ENCODE peak calls at places on chromosomes 5 and 9, in nine cellular contexts. One of them, this sample, is unnamed.

GRCh38 chr5:22988937-22989336 is 135.8 kb upstream of the CDH12 start:
- DNase-seq in HL-60: no peak
- DNase-seq in type B pancreatic cell: no peak
- DNase-seq in activated CD8-positive, alpha-beta T cell treated with anti-CD3 and anti-CD28 coated beads for 36 hours: no peak
- DNase-seq in fibroblast of villous mesenchyme: no peak
- DNase-seq in CD4-positive, alpha-beta T cell: no peak
- DNase-seq in breast epithelium: no peak
- DNase-seq in bronchial epithelial cell: no peak
- DNase-seq in cardiac fibroblast: no peak
- DNase-seq in this sample: no peak

GRCh38 chr9:3136999-3137675 is 293.2 kb upstream of the PUM3 start:
- DNase-seq in breast epithelium: no peak
- DNase-seq in cardiac fibroblast: peak; percentile 2
- DNase-seq in CD4-positive, alpha-beta T cell: no peak
- DNase-seq in type B pancreatic cell: no peak
- DNase-seq in bronchial epithelial cell: no peak
- DNase-seq in activated CD8-positive, alpha-beta T cell treated with anti-CD3 and anti-CD28 coated beads for 36 hours: no peak
- DNase-seq in fibroblast of villous mesenchyme: peak; percentile 21
- DNase-seq in HL-60: no peak
- DNase-seq in this sample: no peak

GRCh38 chr9:13013976-13014375 is 239.2 kb downstream of the LURAP1L start:
- DNase-seq in type B pancreatic cell: no peak
- DNase-seq in cardiac fibroblast: no peak
- DNase-seq in bronchial epithelial cell: no peak
- DNase-seq in fibroblast of villous mesenchyme: no peak
- DNase-seq in CD4-positive, alpha-beta T cell: no peak
- DNase-seq in activated CD8-positive, alpha-beta T cell treated with anti-CD3 and anti-CD28 coated beads for 36 hours: no peak
- DNase-seq in HL-60: no peak
- DNase-seq in breast epithelium: no peak
- DNase-seq in this sample: no peak

GRCh38 chr5:83632874-83633273 is 87.8 kb downstream of the HAPLN1 start:
- DNase-seq in breast epithelium: no peak
- DNase-seq in CD4-positive, alpha-beta T cell: no peak
- DNase-seq in bronchial epithelial cell: peak; percentile 82
- DNase-seq in cardiac fibroblast: peak; percentile 76
- DNase-seq in fibroblast of villous mesenchyme: peak; percentile 92
- DNase-seq in activated CD8-positive, alpha-beta T cell treated with anti-CD3 and anti-CD28 coated beads for 36 hours: no peak
- DNase-seq in HL-60: no peak
- DNase-seq in type B pancreatic cell: no peak
- DNase-seq in this sample: no peak

GRCh38 chr5:50667079-50667652 is 729 bp downstream of the PARP8 start:
- DNase-seq in breast epithelium: peak; percentile 27
- DNase-seq in cardiac fibroblast: peak; percentile 53
- DNase-seq in activated CD8-positive, alpha-beta T cell treated with anti-CD3 and anti-CD28 coated beads for 36 hours: peak; percentile 64
- DNase-seq in fibroblast of villous mesenchyme: peak; percentile 67
- DNase-seq in bronchial epithelial cell: peak; percentile 31
- DNase-seq in type B pancreatic cell: peak; percentile 79
- DNase-seq in HL-60: peak; percentile 75
- DNase-seq in CD4-positive, alpha-beta T cell: no peak
- DNase-seq in this sample: peak; percentile 63

GRCh38 chr5:111461261-111461671 is 51.1 kb downstream of the STARD4 start:
- DNase-seq in CD4-positive, alpha-beta T cell: no peak
- DNase-seq in fibroblast of villous mesenchyme: peak; percentile 12
- DNase-seq in cardiac fibroblast: peak; percentile 10
- DNase-seq in type B pancreatic cell: no peak
- DNase-seq in activated CD8-positive, alpha-beta T cell treated with anti-CD3 and anti-CD28 coated beads for 36 hours: no peak
- DNase-seq in bronchial epithelial cell: peak; percentile 20
- DNase-seq in breast epithelium: no peak
- DNase-seq in HL-60: no peak
- DNase-seq in this sample: no peak

GRCh38 chr5:32193591-32193990 is 19.5 kb upstream of the GOLPH3 start:
- DNase-seq in HL-60: no peak
- DNase-seq in breast epithelium: peak; percentile 87
- DNase-seq in cardiac fibroblast: peak; percentile 96
- DNase-seq in CD4-positive, alpha-beta T cell: no peak
- DNase-seq in bronchial epithelial cell: peak; percentile 39
- DNase-seq in activated CD8-positive, alpha-beta T cell treated with anti-CD3 and anti-CD28 coated beads for 36 hours: no peak
- DNase-seq in type B pancreatic cell: no peak
- DNase-seq in fibroblast of villous mesenchyme: peak; percentile 82
- DNase-seq in this sample: no peak

GRCh38 chr9:77097335-77097734 is 77.9 kb downstream of the FOXB2 start:
- DNase-seq in fibroblast of villous mesenchyme: no peak
- DNase-seq in activated CD8-positive, alpha-beta T cell treated with anti-CD3 and anti-CD28 coated beads for 36 hours: no peak
- DNase-seq in breast epithelium: no peak
- DNase-seq in type B pancreatic cell: no peak
- DNase-seq in CD4-positive, alpha-beta T cell: no peak
- DNase-seq in bronchial epithelial cell: no peak
- DNase-seq in HL-60: no peak
- DNase-seq in cardiac fibroblast: no peak
- DNase-seq in this sample: no peak

GRCh38 chr5:12023614-12024241 is 119.5 kb upstream of the CTNND2 start:
- DNase-seq in cardiac fibroblast: peak; percentile 43
- DNase-seq in activated CD8-positive, alpha-beta T cell treated with anti-CD3 and anti-CD28 coated beads for 36 hours: peak; percentile 3
- DNase-seq in type B pancreatic cell: no peak
- DNase-seq in HL-60: no peak
- DNase-seq in fibroblast of villous mesenchyme: peak; percentile 33
- DNase-seq in breast epithelium: no peak
- DNase-seq in CD4-positive, alpha-beta T cell: no peak
- DNase-seq in bronchial epithelial cell: peak; percentile 55
- DNase-seq in this sample: no peak

GRCh38 chr5:98109561-98110006 is 663.9 kb upstream of the RGMB start:
- DNase-seq in breast epithelium: no peak
- DNase-seq in HL-60: no peak
- DNase-seq in type B pancreatic cell: no peak
- DNase-seq in cardiac fibroblast: peak; percentile 31
- DNase-seq in activated CD8-positive, alpha-beta T cell treated with anti-CD3 and anti-CD28 coated beads for 36 hours: no peak
- DNase-seq in bronchial epithelial cell: peak; percentile 82
- DNase-seq in CD4-positive, alpha-beta T cell: no peak
- DNase-seq in fibroblast of villous mesenchyme: peak; percentile 71
- DNase-seq in this sample: no peak

GRCh38 chr9:127283917-127284316 is 19.3 kb downstream of the GARNL3 start:
- DNase-seq in CD4-positive, alpha-beta T cell: peak; percentile 1
- DNase-seq in type B pancreatic cell: no peak
- DNase-seq in HL-60: no peak
- DNase-seq in cardiac fibroblast: peak; percentile 68
- DNase-seq in activated CD8-positive, alpha-beta T cell treated with anti-CD3 and anti-CD28 coated beads for 36 hours: peak; percentile 39
- DNase-seq in bronchial epithelial cell: peak; percentile 30
- DNase-seq in fibroblast of villous mesenchyme: peak; percentile 51
- DNase-seq in breast epithelium: no peak
- DNase-seq in this sample: no peak

GRCh38 chr9:84024041-84024575 is 43.5 kb downstream of the RMI1 start:
- DNase-seq in fibroblast of villous mesenchyme: no peak
- DNase-seq in HL-60: no peak
- DNase-seq in cardiac fibroblast: no peak
- DNase-seq in activated CD8-positive, alpha-beta T cell treated with anti-CD3 and anti-CD28 coated beads for 36 hours: no peak
- DNase-seq in CD4-positive, alpha-beta T cell: no peak
- DNase-seq in type B pancreatic cell: no peak
- DNase-seq in breast epithelium: no peak
- DNase-seq in bronchial epithelial cell: no peak
- DNase-seq in this sample: no peak

GRCh38 chr5:160287378-160288051 is 24.8 kb downstream of the CCNJL start:
- DNase-seq in activated CD8-positive, alpha-beta T cell treated with anti-CD3 and anti-CD28 coated beads for 36 hours: no peak
- DNase-seq in bronchial epithelial cell: peak; percentile 57
- DNase-seq in cardiac fibroblast: peak; percentile 59
- DNase-seq in type B pancreatic cell: no peak
- DNase-seq in fibroblast of villous mesenchyme: peak; percentile 17
- DNase-seq in HL-60: no peak
- DNase-seq in CD4-positive, alpha-beta T cell: no peak
- DNase-seq in breast epithelium: peak; percentile 52
- DNase-seq in this sample: no peak

GRCh38 chr5:176133877-176134276 is 104.3 kb upstream of the SIMC1 start:
- DNase-seq in fibroblast of villous mesenchyme: no peak
- DNase-seq in activated CD8-positive, alpha-beta T cell treated with anti-CD3 and anti-CD28 coated beads for 36 hours: no peak
- DNase-seq in breast epithelium: no peak
- DNase-seq in CD4-positive, alpha-beta T cell: no peak
- DNase-seq in bronchial epithelial cell: no peak
- DNase-seq in cardiac fibroblast: no peak
- DNase-seq in HL-60: no peak
- DNase-seq in type B pancreatic cell: no peak
- DNase-seq in this sample: no peak

GRCh38 chr5:56951131-56951945 is 585 bp downstream of the MIER3 start:
- DNase-seq in breast epithelium: no peak
- DNase-seq in type B pancreatic cell: peak; percentile 69
- DNase-seq in activated CD8-positive, alpha-beta T cell treated with anti-CD3 and anti-CD28 coated beads for 36 hours: peak; percentile 28
- DNase-seq in CD4-positive, alpha-beta T cell: no peak
- DNase-seq in HL-60: no peak
- DNase-seq in fibroblast of villous mesenchyme: peak; percentile 7
- DNase-seq in bronchial epithelial cell: no peak
- DNase-seq in cardiac fibroblast: peak; percentile 27
- DNase-seq in this sample: peak; percentile 54
- TF ChIP-seq CTCF in breast epithelium: no peak
- TF ChIP-seq CTCF in type B pancreatic cell: no peak
- TF ChIP-seq CTCF in activated CD8-positive, alpha-beta T cell treated with anti-CD3 and anti-CD28 coated beads for 36 hours: no peak
- TF ChIP-seq CTCF in CD4-positive, alpha-beta T cell: no peak
- TF ChIP-seq CTCF in HL-60: no peak
- TF ChIP-seq CTCF in fibroblast of villous mesenchyme: no peak
- TF ChIP-seq CTCF in bronchial epithelial cell: no peak
- TF ChIP-seq CTCF in cardiac fibroblast: no peak
- TF ChIP-seq CTCF in this sample: peak; percentile 35

GRCh38 chr5:127571314-127571713 is 53.9 kb downstream of the PRRC1 start:
- DNase-seq in fibroblast of villous mesenchyme: no peak
- DNase-seq in HL-60: no peak
- DNase-seq in bronchial epithelial cell: no peak
- DNase-seq in breast epithelium: no peak
- DNase-seq in cardiac fibroblast: no peak
- DNase-seq in activated CD8-positive, alpha-beta T cell treated with anti-CD3 and anti-CD28 coated beads for 36 hours: no peak
- DNase-seq in type B pancreatic cell: no peak
- DNase-seq in CD4-positive, alpha-beta T cell: no peak
- DNase-seq in this sample: no peak

GRCh38 chr5:127574852-127575679 is 57.6 kb downstream of the PRRC1 start:
- DNase-seq in type B pancreatic cell: no peak
- DNase-seq in HL-60: no peak
- DNase-seq in activated CD8-positive, alpha-beta T cell treated with anti-CD3 and anti-CD28 coated beads for 36 hours: no peak
- DNase-seq in fibroblast of villous mesenchyme: no peak
- DNase-seq in cardiac fibroblast: no peak
- DNase-seq in CD4-positive, alpha-beta T cell: no peak
- DNase-seq in bronchial epithelial cell: no peak
- DNase-seq in breast epithelium: no peak
- DNase-seq in this sample: no peak

GRCh38 chr5:127571732-127572131 is 54.3 kb downstream of the PRRC1 start:
- DNase-seq in type B pancreatic cell: no peak
- DNase-seq in cardiac fibroblast: no peak
- DNase-seq in fibroblast of villous mesenchyme: no peak
- DNase-seq in HL-60: no peak
- DNase-seq in bronchial epithelial cell: no peak
- DNase-seq in activated CD8-positive, alpha-beta T cell treated with anti-CD3 and anti-CD28 coated beads for 36 hours: no peak
- DNase-seq in CD4-positive, alpha-beta T cell: no peak
- DNase-seq in breast epithelium: no peak
- DNase-seq in this sample: no peak

GRCh38 chr5:127577458-127577857 is 60.0 kb downstream of the PRRC1 start:
- DNase-seq in cardiac fibroblast: peak; percentile 37
- DNase-seq in HL-60: no peak
- DNase-seq in breast epithelium: no peak
- DNase-seq in CD4-positive, alpha-beta T cell: no peak
- DNase-seq in type B pancreatic cell: no peak
- DNase-seq in activated CD8-positive, alpha-beta T cell treated with anti-CD3 and anti-CD28 coated beads for 36 hours: no peak
- DNase-seq in fibroblast of villous mesenchyme: no peak
- DNase-seq in bronchial epithelial cell: no peak
- DNase-seq in this sample: no peak

DNA sequence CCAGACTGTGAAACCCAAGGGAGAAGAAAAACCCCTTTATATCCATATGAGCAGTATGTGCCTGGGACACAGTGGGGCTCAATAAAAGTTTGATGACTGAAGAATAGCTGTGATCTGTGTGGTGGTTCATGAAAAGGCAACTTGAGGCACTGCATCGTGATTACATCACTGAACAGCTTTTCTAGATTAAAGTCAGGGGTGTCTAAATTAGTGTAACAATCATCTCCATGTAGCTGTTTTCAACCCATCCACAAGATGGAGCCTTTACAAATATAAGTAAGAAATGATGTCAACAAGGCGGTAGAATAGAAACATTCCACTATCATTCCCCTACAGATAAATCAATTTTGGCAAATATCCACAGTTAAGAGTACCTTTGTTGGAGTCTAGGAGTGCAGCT is 55.5 kb downstream of the PRRC1 start:
- DNase-seq in bronchial epithelial cell: peak; percentile 20
- DNase-seq in CD4-positive, alpha-beta T cell: no peak
- DNase-seq in HL-60: no peak
- DNase-seq in fibroblast of villous mesenchyme: no peak
- DNase-seq in type B pancreatic cell: no peak
- DNase-seq in breast epithelium: no peak
- DNase-seq in activated CD8-positive, alpha-beta T cell treated with anti-CD3 and anti-CD28 coated beads for 36 hours: no peak
- DNase-seq in cardiac fibroblast: peak; percentile 17
- DNase-seq in this sample: no peak
- TF ChIP-seq CTCF in bronchial epithelial cell: peak; percentile 17
- TF ChIP-seq CTCF in CD4-positive, alpha-beta T cell: no peak
- TF ChIP-seq CTCF in HL-60: no peak
- TF ChIP-seq CTCF in fibroblast of villous mesenchyme: peak; percentile 14
- TF ChIP-seq CTCF in type B pancreatic cell: peak; percentile 18
- TF ChIP-seq CTCF in breast epithelium: no peak
- TF ChIP-seq CTCF in activated CD8-positive, alpha-beta T cell treated with anti-CD3 and anti-CD28 coated beads for 36 hours: no peak
- TF ChIP-seq CTCF in cardiac fibroblast: peak; percentile 16
- TF ChIP-seq CTCF in this sample: peak; percentile 38

DNA sequence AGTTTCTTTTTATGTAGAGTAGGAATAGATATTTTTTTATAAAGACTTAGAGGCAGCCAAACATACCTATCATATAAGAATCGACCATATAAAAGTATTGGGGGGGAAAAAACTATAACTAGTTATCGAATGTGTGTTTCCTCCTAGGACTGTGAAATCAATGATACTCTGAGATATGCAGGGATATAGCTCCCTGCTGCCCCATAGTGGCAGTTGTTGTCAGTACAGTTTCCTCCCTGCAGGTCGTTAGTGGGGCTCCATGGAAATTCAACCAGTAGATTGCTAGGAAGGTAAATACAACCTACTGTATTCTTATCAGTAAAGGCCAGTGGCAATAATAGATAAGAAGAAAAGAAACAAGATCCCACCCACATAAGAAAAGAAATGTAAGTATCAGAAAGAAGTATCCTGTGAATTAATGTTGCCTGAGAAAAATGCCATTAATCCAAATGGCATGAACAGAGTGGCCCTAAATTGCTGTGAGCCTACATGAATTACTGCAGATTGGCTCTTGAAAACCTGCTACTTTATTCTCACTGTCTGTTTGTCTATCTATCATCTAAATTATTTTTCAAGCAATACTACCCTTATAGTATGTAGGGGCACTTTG is 136.9 kb upstream of the FBN2 start:
- DNase-seq in bronchial epithelial cell: peak; percentile 56
- DNase-seq in CD4-positive, alpha-beta T cell: no peak
- DNase-seq in type B pancreatic cell: no peak
- DNase-seq in breast epithelium: no peak
- DNase-seq in fibroblast of villous mesenchyme: peak; percentile 66
- DNase-seq in HL-60: no peak
- DNase-seq in activated CD8-positive, alpha-beta T cell treated with anti-CD3 and anti-CD28 coated beads for 36 hours: peak; percentile 66
- DNase-seq in cardiac fibroblast: peak; percentile 61
- DNase-seq in this sample: peak; percentile 15
- TF ChIP-seq CTCF in bronchial epithelial cell: peak; percentile 69
- TF ChIP-seq CTCF in CD4-positive, alpha-beta T cell: peak; percentile 51
- TF ChIP-seq CTCF in type B pancreatic cell: peak; percentile 75
- TF ChIP-seq CTCF in breast epithelium: no peak
- TF ChIP-seq CTCF in fibroblast of villous mesenchyme: peak; percentile 94
- TF ChIP-seq CTCF in HL-60: peak; percentile 54
- TF ChIP-seq CTCF in activated CD8-positive, alpha-beta T cell treated with anti-CD3 and anti-CD28 coated beads for 36 hours: peak; percentile 72
- TF ChIP-seq CTCF in cardiac fibroblast: peak; percentile 82
- TF ChIP-seq CTCF in this sample: peak; percentile 59

DNA sequence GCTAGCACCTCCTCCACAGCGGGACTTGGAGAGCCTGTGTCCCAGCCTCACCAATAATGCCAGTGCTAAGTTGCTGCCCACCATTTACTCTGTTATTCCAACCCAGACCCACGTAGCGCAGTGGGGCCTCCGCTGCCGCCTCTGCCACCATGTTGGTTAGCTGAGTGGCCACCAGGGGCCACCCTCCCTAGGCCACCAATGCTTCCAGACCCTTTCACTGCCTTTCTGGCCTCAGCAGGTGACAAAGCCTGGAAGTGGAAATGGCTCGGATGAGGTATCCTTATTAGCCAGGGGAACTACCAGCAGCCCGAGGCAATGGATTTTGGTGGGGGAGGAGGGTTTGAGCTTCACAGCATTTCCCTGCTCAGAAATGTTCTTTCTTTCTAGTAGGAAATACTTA is 110.1 kb downstream of the OSTF1 start:
- DNase-seq in breast epithelium: no peak
- DNase-seq in CD4-positive, alpha-beta T cell: no peak
- DNase-seq in fibroblast of villous mesenchyme: no peak
- DNase-seq in cardiac fibroblast: no peak
- DNase-seq in activated CD8-positive, alpha-beta T cell treated with anti-CD3 and anti-CD28 coated beads for 36 hours: no peak
- DNase-seq in type B pancreatic cell: no peak
- DNase-seq in HL-60: no peak
- DNase-seq in bronchial epithelial cell: no peak
- DNase-seq in this sample: no peak
- TF ChIP-seq CTCF in breast epithelium: no peak
- TF ChIP-seq CTCF in CD4-positive, alpha-beta T cell: no peak
- TF ChIP-seq CTCF in fibroblast of villous mesenchyme: peak; percentile 17
- TF ChIP-seq CTCF in cardiac fibroblast: peak; percentile 8
- TF ChIP-seq CTCF in activated CD8-positive, alpha-beta T cell treated with anti-CD3 and anti-CD28 coated beads for 36 hours: no peak
- TF ChIP-seq CTCF in type B pancreatic cell: no peak
- TF ChIP-seq CTCF in HL-60: no peak
- TF ChIP-seq CTCF in bronchial epithelial cell: peak; percentile 28
- TF ChIP-seq CTCF in this sample: peak; percentile 35